ENCODE peak calls at places on chromosomes 3 and 15, in six cellular contexts. One of them, this sample, is unnamed.

GRCh38 chr3:138332472-138333073 is 2.9 kb upstream of the NME9 start:
- DNase-seq in progenitor cell of endocrine pancreas: no peak
- DNase-seq in cardiac muscle cell: peak
- DNase-seq in BE2C: no peak
- DNase-seq in mucosa of descending colon: no peak
- DNase-seq in CD14-positive monocyte: no peak
- DNase-seq in this sample: no peak

GRCh38 chr15:73254598-73254997 is 114.2 kb downstream of the HCN4 start:
- DNase-seq in BE2C: no peak
- DNase-seq in CD14-positive monocyte: no peak
- DNase-seq in mucosa of descending colon: no peak
- DNase-seq in progenitor cell of endocrine pancreas: no peak
- DNase-seq in cardiac muscle cell: no peak
- DNase-seq in this sample: no peak

GRCh38 chr3:164791263-164791662 is 287.0 kb downstream of the SI start:
- DNase-seq in BE2C: no peak
- DNase-seq in progenitor cell of endocrine pancreas: no peak
- DNase-seq in cardiac muscle cell: no peak
- DNase-seq in mucosa of descending colon: no peak
- DNase-seq in CD14-positive monocyte: no peak
- DNase-seq in this sample: no peak

GRCh38 chr15:49674370-49674769 is 53.5 kb downstream of the DTWD1 start:
- DNase-seq in cardiac muscle cell: no peak
- DNase-seq in BE2C: no peak
- DNase-seq in progenitor cell of endocrine pancreas: no peak
- DNase-seq in CD14-positive monocyte: no peak
- DNase-seq in mucosa of descending colon: no peak
- DNase-seq in this sample: no peak

GRCh38 chr3:18424213-18424861 is 802 bp downstream of the SATB1 start:
- DNase-seq in cardiac muscle cell: no peak
- DNase-seq in CD14-positive monocyte: no peak
- DNase-seq in BE2C: no peak
- DNase-seq in mucosa of descending colon: no peak
- DNase-seq in progenitor cell of endocrine pancreas: peak
- DNase-seq in this sample: peak

GRCh38 chr3:197592361-197593045 is 36.7 kb upstream of the BDH1 start:
- DNase-seq in progenitor cell of endocrine pancreas: no peak
- DNase-seq in cardiac muscle cell: no peak
- DNase-seq in CD14-positive monocyte: no peak
- DNase-seq in mucosa of descending colon: no peak
- DNase-seq in BE2C: no peak
- DNase-seq in this sample: no peak

GRCh38 chr3:114904633-114905032 is 242.5 kb downstream of the ZBTB20 start:
- DNase-seq in progenitor cell of endocrine pancreas: no peak
- DNase-seq in cardiac muscle cell: no peak
- DNase-seq in mucosa of descending colon: no peak
- DNase-seq in CD14-positive monocyte: no peak
- DNase-seq in BE2C: no peak
- DNase-seq in this sample: no peak

GRCh38 chr3:5188419-5189405 is 1.2 kb downstream of the EDEM1 start:
- DNase-seq in mucosa of descending colon: peak
- DNase-seq in BE2C: no peak
- DNase-seq in cardiac muscle cell: peak
- DNase-seq in progenitor cell of endocrine pancreas: no peak
- DNase-seq in CD14-positive monocyte: no peak
- DNase-seq in this sample: no peak

GRCh38 chr15:79863886-79864285 is 32.9 kb downstream of the MTHFS start:
- DNase-seq in CD14-positive monocyte: no peak
- DNase-seq in BE2C: no peak
- DNase-seq in progenitor cell of endocrine pancreas: no peak
- DNase-seq in cardiac muscle cell: no peak
- DNase-seq in mucosa of descending colon: no peak
- DNase-seq in this sample: no peak

GRCh38 chr3:58731673-58732072 is 65.1 kb upstream of the FAM3D start:
- DNase-seq in cardiac muscle cell: no peak
- DNase-seq in mucosa of descending colon: no peak
- DNase-seq in BE2C: no peak
- DNase-seq in progenitor cell of endocrine pancreas: no peak
- DNase-seq in CD14-positive monocyte: no peak
- DNase-seq in this sample: no peak

GRCh38 chr3:178260887-178261286 is 275.3 kb upstream of the KCNMB2 start:
- DNase-seq in cardiac muscle cell: peak
- DNase-seq in mucosa of descending colon: no peak
- DNase-seq in progenitor cell of endocrine pancreas: no peak
- DNase-seq in CD14-positive monocyte: no peak
- DNase-seq in BE2C: peak
- DNase-seq in this sample: no peak

GRCh38 chr3:152103257-152103656 is 165.5 kb upstream of the MBNL1 start:
- DNase-seq in progenitor cell of endocrine pancreas: no peak
- DNase-seq in mucosa of descending colon: no peak
- DNase-seq in BE2C: no peak
- DNase-seq in cardiac muscle cell: no peak
- DNase-seq in CD14-positive monocyte: no peak
- DNase-seq in this sample: no peak

GRCh38 chr3:19866751-19867347 is 67.2 kb downstream of the EFHB start:
- DNase-seq in cardiac muscle cell: peak
- DNase-seq in CD14-positive monocyte: no peak
- DNase-seq in BE2C: peak
- DNase-seq in progenitor cell of endocrine pancreas: peak
- DNase-seq in mucosa of descending colon: no peak
- DNase-seq in this sample: peak

GRCh38 chr3:114852974-114853373 is 294.1 kb downstream of the ZBTB20 start:
- DNase-seq in BE2C: no peak
- DNase-seq in CD14-positive monocyte: no peak
- DNase-seq in progenitor cell of endocrine pancreas: no peak
- DNase-seq in cardiac muscle cell: no peak
- DNase-seq in mucosa of descending colon: no peak
- DNase-seq in this sample: no peak

GRCh38 chr3:27971600-27971999 is 249.5 kb upstream of the EOMES start:
- DNase-seq in mucosa of descending colon: no peak
- DNase-seq in CD14-positive monocyte: no peak
- DNase-seq in BE2C: no peak
- DNase-seq in progenitor cell of endocrine pancreas: no peak
- DNase-seq in cardiac muscle cell: no peak
- DNase-seq in this sample: no peak

GRCh38 chr15:61871926-61872522 is 188.2 kb downstream of the VPS13C start:
- DNase-seq in BE2C: no peak
- DNase-seq in CD14-positive monocyte: no peak
- DNase-seq in progenitor cell of endocrine pancreas: no peak
- DNase-seq in cardiac muscle cell: peak
- DNase-seq in mucosa of descending colon: no peak
- DNase-seq in this sample: no peak

GRCh38 chr15:27831384-27832262 is 267.5 kb downstream of the OCA2 start:
- DNase-seq in mucosa of descending colon: no peak
- DNase-seq in progenitor cell of endocrine pancreas: no peak
- DNase-seq in cardiac muscle cell: no peak
- DNase-seq in CD14-positive monocyte: no peak
- DNase-seq in BE2C: no peak
- DNase-seq in this sample: no peak

GRCh38 chr3:48966876-48967361 is 23.1 kb upstream of the P4HTM start:
- DNase-seq in progenitor cell of endocrine pancreas: no peak
- DNase-seq in cardiac muscle cell: no peak
- DNase-seq in mucosa of descending colon: peak
- DNase-seq in CD14-positive monocyte: no peak
- DNase-seq in BE2C: no peak
- DNase-seq in this sample: no peak

GRCh38 chr3:123067689-123068226 is 933 bp downstream of the PDIA5 start:
- DNase-seq in mucosa of descending colon: peak
- DNase-seq in cardiac muscle cell: no peak
- DNase-seq in CD14-positive monocyte: no peak
- DNase-seq in progenitor cell of endocrine pancreas: no peak
- DNase-seq in BE2C: peak
- DNase-seq in this sample: no peak

GRCh38 chr15:37837276-37837675 is 97.2 kb upstream of the TMCO5A start:
- DNase-seq in progenitor cell of endocrine pancreas: no peak
- DNase-seq in cardiac muscle cell: peak
- DNase-seq in mucosa of descending colon: no peak
- DNase-seq in CD14-positive monocyte: no peak
- DNase-seq in BE2C: no peak
- DNase-seq in this sample: no peak

GRCh38 chr3:101846709-101847108 is 2.6 kb upstream of the NFKBIZ start:
- DNase-seq in progenitor cell of endocrine pancreas: no peak
- DNase-seq in BE2C: no peak
- DNase-seq in mucosa of descending colon: no peak
- DNase-seq in CD14-positive monocyte: no peak
- DNase-seq in cardiac muscle cell: no peak
- DNase-seq in this sample: no peak

GRCh38 chr15:64749999-64750657 is 25.3 kb downstream of the RBPMS2 start:
- DNase-seq in CD14-positive monocyte: no peak
- DNase-seq in cardiac muscle cell: peak
- DNase-seq in mucosa of descending colon: no peak
- DNase-seq in BE2C: peak
- DNase-seq in progenitor cell of endocrine pancreas: no peak
- DNase-seq in this sample: peak

GRCh38 chr3:117507958-117508357 is 798.4 kb downstream of the TUSC7 start:
- DNase-seq in CD14-positive monocyte: no peak
- DNase-seq in BE2C: no peak
- DNase-seq in progenitor cell of endocrine pancreas: no peak
- DNase-seq in cardiac muscle cell: no peak
- DNase-seq in mucosa of descending colon: no peak
- DNase-seq in this sample: no peak

GRCh38 chr3:47162695-47163022 is 1.3 kb downstream of the SETD2 start:
- DNase-seq in mucosa of descending colon: no peak
- DNase-seq in progenitor cell of endocrine pancreas: no peak
- DNase-seq in cardiac muscle cell: peak
- DNase-seq in CD14-positive monocyte: no peak
- DNase-seq in BE2C: no peak
- DNase-seq in this sample: no peak

DNA sequence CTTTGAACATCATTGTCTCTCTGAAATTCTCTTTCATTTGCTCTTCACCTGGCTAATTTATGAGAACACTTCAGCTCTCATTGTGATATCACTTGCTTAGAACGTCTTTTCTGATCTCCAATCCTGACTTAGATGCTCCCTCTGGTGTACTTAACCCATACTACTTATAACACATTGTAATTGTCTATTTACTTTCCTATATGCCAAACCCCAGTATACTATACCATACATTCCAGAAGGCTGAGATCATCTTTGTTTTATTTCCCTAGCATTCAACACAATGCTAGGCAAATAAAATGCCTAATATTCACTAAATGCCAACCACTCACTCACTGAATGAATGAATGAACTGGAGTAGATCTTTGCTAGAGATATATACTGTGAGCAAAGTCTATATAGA is 27.0 kb upstream of the PEX5L start:
- DNase-seq in progenitor cell of endocrine pancreas: no peak
- DNase-seq in CD14-positive monocyte: no peak
- DNase-seq in cardiac muscle cell: no peak
- DNase-seq in BE2C: no peak
- DNase-seq in mucosa of descending colon: no peak
- DNase-seq in this sample: no peak
- TF ChIP-seq CTCF in progenitor cell of endocrine pancreas: no peak
- TF ChIP-seq CTCF in CD14-positive monocyte: no peak
- TF ChIP-seq CTCF in cardiac muscle cell: no peak
- TF ChIP-seq CTCF in BE2C: no peak
- TF ChIP-seq CTCF in mucosa of descending colon: no peak
- TF ChIP-seq CTCF in this sample: no peak

GRCh38 chr15:30905821-30906220 is 2.1 kb downstream of the FAN1 start:
- DNase-seq in progenitor cell of endocrine pancreas: no peak
- DNase-seq in BE2C: no peak
- DNase-seq in CD14-positive monocyte: no peak
- DNase-seq in mucosa of descending colon: no peak
- DNase-seq in cardiac muscle cell: peak
- DNase-seq in this sample: no peak
- TF ChIP-seq CTCF in progenitor cell of endocrine pancreas: no peak
- TF ChIP-seq CTCF in BE2C: peak
- TF ChIP-seq CTCF in CD14-positive monocyte: no peak
- TF ChIP-seq CTCF in mucosa of descending colon: peak
- TF ChIP-seq CTCF in cardiac muscle cell: peak
- TF ChIP-seq CTCF in this sample: no peak

GRCh38 chr15:75640483-75641175 is 605 bp upstream of the IMP3 start:
- DNase-seq in BE2C: peak
- DNase-seq in CD14-positive monocyte: no peak
- DNase-seq in mucosa of descending colon: no peak
- DNase-seq in cardiac muscle cell: peak
- DNase-seq in progenitor cell of endocrine pancreas: no peak
- DNase-seq in this sample: peak
- TF ChIP-seq CTCF in BE2C: peak
- TF ChIP-seq CTCF in CD14-positive monocyte: no peak
- TF ChIP-seq CTCF in mucosa of descending colon: no peak
- TF ChIP-seq CTCF in cardiac muscle cell: peak
- TF ChIP-seq CTCF in progenitor cell of endocrine pancreas: no peak
- TF ChIP-seq CTCF in this sample: no peak

GRCh38 chr3:51311055-51311454 is 74.0 kb upstream of the MANF start:
- DNase-seq in progenitor cell of endocrine pancreas: no peak
- DNase-seq in cardiac muscle cell: peak
- DNase-seq in BE2C: no peak
- DNase-seq in mucosa of descending colon: no peak
- DNase-seq in CD14-positive monocyte: no peak
- DNase-seq in this sample: no peak
- TF ChIP-seq CTCF in progenitor cell of endocrine pancreas: peak
- TF ChIP-seq CTCF in cardiac muscle cell: peak
- TF ChIP-seq CTCF in BE2C: peak
- TF ChIP-seq CTCF in mucosa of descending colon: no peak
- TF ChIP-seq CTCF in CD14-positive monocyte: peak
- TF ChIP-seq CTCF in this sample: peak

GRCh38 chr3:170809021-170809974 is 60.7 kb downstream of the RPL22L1 start:
- DNase-seq in progenitor cell of endocrine pancreas: peak
- DNase-seq in mucosa of descending colon: no peak
- DNase-seq in CD14-positive monocyte: no peak
- DNase-seq in BE2C: peak
- DNase-seq in cardiac muscle cell: peak
- DNase-seq in this sample: no peak
- TF ChIP-seq CTCF in progenitor cell of endocrine pancreas: peak
- TF ChIP-seq CTCF in mucosa of descending colon: peak
- TF ChIP-seq CTCF in CD14-positive monocyte: no peak
- TF ChIP-seq CTCF in BE2C: peak
- TF ChIP-seq CTCF in cardiac muscle cell: peak
- TF ChIP-seq CTCF in this sample: peak

DNA sequence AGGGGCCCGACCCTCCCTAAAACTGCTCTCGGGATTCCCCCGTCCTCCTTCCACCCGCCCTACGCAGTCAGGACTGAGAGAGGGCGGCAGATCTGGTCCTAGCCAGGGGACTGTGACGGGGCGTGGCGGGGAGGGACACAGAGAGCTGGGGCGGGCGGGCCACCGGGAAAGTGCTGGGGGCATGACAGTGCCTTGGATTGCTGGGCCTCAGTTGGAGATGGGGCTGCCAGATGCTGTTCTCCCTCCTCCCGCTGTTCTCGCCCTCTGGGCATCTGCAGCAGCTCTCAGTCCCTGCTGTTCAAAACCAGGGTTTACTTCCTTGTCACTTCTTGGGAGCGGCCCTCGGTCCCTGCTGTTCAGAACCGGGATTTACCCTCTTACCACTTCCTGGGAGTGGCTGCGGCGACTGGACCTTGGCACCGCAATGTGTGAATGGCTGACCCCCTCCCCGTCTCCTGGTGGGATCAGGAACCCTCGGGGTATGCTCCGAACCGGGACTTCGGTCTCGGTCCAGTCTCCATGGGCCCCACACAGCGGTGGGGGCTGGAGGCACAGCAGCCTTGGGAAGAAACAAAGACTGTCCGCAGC is 1.8 kb upstream of the RPP25 start:
- DNase-seq in BE2C: peak
- DNase-seq in progenitor cell of endocrine pancreas: no peak
- DNase-seq in cardiac muscle cell: peak
- DNase-seq in mucosa of descending colon: peak
- DNase-seq in CD14-positive monocyte: no peak
- DNase-seq in this sample: peak
- TF ChIP-seq CTCF in BE2C: peak
- TF ChIP-seq CTCF in progenitor cell of endocrine pancreas: peak
- TF ChIP-seq CTCF in cardiac muscle cell: peak
- TF ChIP-seq CTCF in mucosa of descending colon: peak
- TF ChIP-seq CTCF in CD14-positive monocyte: no peak
- TF ChIP-seq CTCF in this sample: no peak